ENCODE peak calls at places on chromosomes 13 and 19, in eight cellular contexts. J, G, T, E, V, F, D and Z are unnamed samples. For H3K4me1, the result is how much of the 10 kb centered on the place peaks cover.

GRCh38 chr13:78875792-78876580 is 217.0 kb upstream of the OBI1 start:
- DNase-seq in E (no peak), D (no peak), T (no peak), J (no peak), F (no peak), V (no peak), G (no peak), Z (peak)

GRCh38 chr13:109146912-109147624 is 517.7 kb downstream of the MYO16 start:
- DNase-seq in E (no peak), V (no peak), G (no peak), D (peak), J (no peak), T (no peak), F (no peak), Z (no peak)

GRCh38 chr19:33530261-33530660 is 8.7 kb upstream of the PEPD start:
- DNase-seq in V (no peak), F (no peak), D (no peak), G (no peak), T (no peak), E (no peak), J (no peak), Z (no peak)

GRCh38 chr19:45577111-45577905 is 7.3 kb downstream of the OPA3 start:
- DNase-seq in J (peak), E (no peak), T (peak), G (no peak), F (no peak), D (peak), V (no peak), Z (no peak)

GRCh38 chr13:76798037-76798436 is 88.2 kb downstream of the KCTD12 start:
- DNase-seq in F (peak), D (peak), G (no peak), T (no peak), V (no peak), E (no peak), J (no peak), Z (no peak)

GRCh38 chr13:80010846-80011245 is 330.1 kb downstream of the SPRY2 start:
- DNase-seq in J (no peak), F (no peak), D (no peak), G (no peak), V (no peak), T (no peak), E (no peak), Z (no peak)

GRCh38 chr13:97226788-97227627 is 4.9 kb downstream of the MBNL2 start:
- DNase-seq in F (no peak), E (no peak), G (peak), T (no peak), D (peak), J (peak), V (no peak), Z (no peak)

GRCh38 chr19:51448011-51448744 is 10.1 kb downstream of the SIGLEC8 start:
- DNase-seq in D (no peak), T (no peak), J (no peak), V (no peak), F (no peak), E (no peak), G (no peak), Z (no peak)

GRCh38 chr19:369876-370275 is 25.3 kb upstream of the MIER2 start:
- DNase-seq in F (no peak), E (no peak), J (no peak), T (no peak), V (no peak), G (no peak), D (no peak), Z (no peak)

GRCh38 chr19:46629546-46630025 is 4.7 kb upstream of the PTGIR start:
- DNase-seq in J (peak), T (no peak), E (no peak), D (no peak), G (no peak), V (no peak), F (no peak), Z (no peak)

GRCh38 chr19:50912727-50913716 is 1.8 kb upstream of the KLK4 start:
- DNase-seq in V (no peak), D (peak), G (no peak), T (peak), E (no peak), J (no peak), F (no peak), Z (no peak)

GRCh38 chr19:6576869-6577281 is 14.1 kb downstream of the CD70 start:
- DNase-seq in J (no peak), V (no peak), E (no peak), F (no peak), G (no peak), D (no peak), T (no peak), Z (no peak)

GRCh38 chr19:55352040-55352439 is 2.5 kb downstream of the COX6B2 start:
- DNase-seq in E (no peak), T (no peak), D (no peak), V (no peak), G (no peak), J (no peak), F (no peak), Z (no peak)

GRCh38 chr13:93180376-93180966 is 46.1 kb upstream of the GPC6 start:
- DNase-seq in F (no peak), V (no peak), J (no peak), E (no peak), G (no peak), D (peak), T (no peak), Z (no peak)

GRCh38 chr13:33968520-33969507 is 150.9 kb downstream of the RFC3 start:
- DNase-seq in J (no peak), D (no peak), T (no peak), G (no peak), V (no peak), E (no peak), F (no peak), Z (no peak)

GRCh38 chr19:11633223-11633622 is 35.9 kb downstream of the ZNF627 start:
- DNase-seq in E (no peak), V (no peak), J (no peak), D (no peak), T (no peak), G (no peak), F (no peak), Z (no peak)

GRCh38 chr13:27605610-27606200 is 14.6 kb downstream of the LNX2 start:
- DNase-seq in G (no peak), F (no peak), V (no peak), E (no peak), T (no peak), J (no peak), D (no peak), Z (no peak)

DNA sequence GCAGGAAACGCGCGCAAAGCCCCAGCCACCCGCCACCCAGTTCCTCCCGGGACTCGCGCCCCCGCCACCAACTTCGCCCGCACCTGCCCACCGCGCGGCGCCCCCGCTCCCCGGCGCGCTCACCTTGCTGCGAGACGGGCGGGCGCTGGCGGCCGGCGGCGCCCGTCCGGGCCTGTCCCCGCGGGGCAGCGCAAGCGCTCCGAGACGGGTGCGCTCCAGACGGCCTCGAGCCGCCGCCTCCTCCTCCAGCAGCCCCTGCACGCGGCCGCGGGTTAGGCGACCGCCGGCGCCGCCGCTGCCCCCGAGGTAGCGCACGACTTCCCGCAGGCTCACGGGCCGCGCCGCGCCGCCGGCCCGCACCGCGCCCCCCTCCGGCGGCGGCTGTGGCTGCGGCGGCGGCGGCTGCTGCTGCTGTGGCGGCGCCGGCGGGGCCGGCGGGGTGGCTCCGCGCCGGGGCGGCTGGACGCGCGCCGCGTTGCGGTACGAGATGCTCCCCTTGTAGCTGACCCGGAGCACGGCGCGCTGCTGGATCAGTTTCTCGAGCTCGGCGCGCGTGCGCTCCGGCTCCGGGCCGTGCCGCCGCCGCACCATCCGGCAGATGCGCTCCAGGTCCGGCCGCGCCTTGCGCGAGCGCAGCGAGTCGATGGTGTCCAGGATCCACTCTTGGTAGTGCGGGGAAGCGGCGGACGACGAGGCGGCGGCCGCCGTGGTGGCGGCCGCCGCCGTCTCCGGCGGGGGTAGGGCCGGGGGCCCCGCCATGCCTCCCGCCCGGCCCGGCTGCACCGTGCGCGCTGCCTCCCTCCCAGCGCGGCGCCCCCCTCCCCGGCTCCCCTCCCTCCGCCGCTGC is 666 bp downstream of the SAMD1 start:
- DNase-seq in D (peak), J (peak), V (peak), E (no peak), T (peak), F (no peak), G (peak), Z (no peak)
- H3K27ac ChIP-seq in D (peak), J (peak), V (peak), E (peak), T (peak), F (peak), G (peak), Z (no peak)

GRCh38 chr19:38319421-38320258 is at the start of gene KCNK6:
- DNase-seq in V (peak), D (peak), T (peak), E (peak), G (peak), F (peak), J (peak), Z (no peak)

GRCh38 chr19:38317104-38317612 is 1.4 kb upstream of the YIF1B start:
- DNase-seq in V (no peak), F (no peak), E (no peak), D (no peak), T (no peak), G (peak), J (no peak), Z (no peak)

GRCh38 chr19:38316477-38317067 is 825 bp upstream of the YIF1B start:
- DNase-seq in T (no peak), G (no peak), V (no peak), E (no peak), D (no peak), J (no peak), F (no peak), Z (no peak)

GRCh38 chr19:38320969-38321339 is 1.3 kb downstream of the KCNK6 start:
- DNase-seq in G (no peak), D (no peak), T (no peak), F (no peak), E (no peak), J (no peak), V (no peak), Z (no peak)

DNA sequence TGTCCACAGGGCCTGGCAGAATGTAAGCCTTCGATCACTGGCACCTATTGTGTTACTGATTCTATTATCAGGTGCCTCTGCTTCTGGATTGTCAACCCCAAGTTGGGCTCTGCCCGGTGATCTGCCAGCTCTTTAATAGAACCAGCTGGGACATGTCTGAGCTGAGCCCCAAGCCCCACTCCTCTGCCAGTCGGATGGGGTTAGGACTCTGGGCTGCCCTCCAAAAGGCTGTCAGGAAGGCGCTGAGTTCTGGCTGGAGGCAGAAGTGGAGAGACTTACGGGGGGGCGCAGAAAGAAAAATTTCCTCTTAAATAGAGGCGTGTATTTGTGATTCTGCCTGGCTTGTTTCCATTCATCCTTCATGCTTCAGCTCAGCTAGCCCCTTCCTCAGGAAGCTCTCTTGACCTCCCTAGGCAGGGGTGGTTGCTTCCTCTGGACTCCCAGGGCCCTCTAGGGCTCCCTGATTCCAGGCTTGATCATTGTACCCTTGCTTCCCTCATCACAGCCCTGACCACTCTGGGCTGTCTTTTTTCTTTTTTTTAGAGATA is 976 bp upstream of the KCNK6 start:
- DNase-seq in D (no peak), J (no peak), F (no peak), T (no peak), E (peak), V (no peak), G (no peak), Z (no peak)
- H3K4me1 ChIP-seq in D (under half), J (under half), F (under half), T (under half), E (half or more), V (under half), G (under half), Z (under half)

GRCh38 chr19:43704002-43704705 is 11.7 kb upstream of the IRGC start:
- DNase-seq in V (no peak), G (no peak), T (no peak), D (no peak), F (no peak), J (no peak), E (no peak), Z (no peak)
- H3K27ac ChIP-seq in V (no peak), G (no peak), T (no peak), D (no peak), F (no peak), J (no peak), E (no peak), Z (no peak)

GRCh38 chr13:31349156-31349555 is 149.4 kb downstream of the B3GLCT start:
- DNase-seq in G (no peak), V (no peak), F (no peak), J (no peak), E (no peak), D (peak), T (no peak), Z (no peak)
- H3K4me1 ChIP-seq in G (under half), V (under half), F (under half), J (under half), E (under half), D (under half), T (under half), Z (under half)

DNA sequence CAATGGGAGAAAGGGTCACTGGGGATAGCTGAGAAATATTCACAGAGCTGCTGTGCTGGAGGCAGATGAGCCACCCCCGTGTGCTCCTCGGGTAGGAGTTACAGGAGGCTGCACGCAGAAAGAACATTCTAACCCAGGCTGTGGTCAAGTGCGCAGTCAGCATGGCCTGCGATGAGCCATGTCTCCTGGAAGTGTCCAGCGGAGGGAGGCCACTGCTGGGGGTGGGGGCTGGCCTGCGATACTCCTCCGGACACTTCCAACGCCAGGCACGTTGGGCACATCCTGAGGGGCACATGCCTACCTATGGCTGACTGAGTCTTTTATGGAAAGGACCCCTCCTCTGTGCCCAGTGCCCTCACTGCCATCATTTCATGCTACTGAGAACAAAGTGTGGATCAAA is 55.9 kb downstream of the RAB20 start:
- DNase-seq in V (no peak), F (no peak), G (no peak), D (no peak), E (no peak), J (no peak), T (no peak), Z (no peak)
- H3K27ac ChIP-seq in V (no peak), F (no peak), G (no peak), D (no peak), E (peak), J (peak), T (no peak), Z (no peak)